ENCODE peak calls at places on chromosome 12, in seven cellular contexts. One of them, this sample, is unnamed.

GRCh38 chr12:66500094-66500493 is 178.8 kb downstream of the GRIP1 start:
- DNase-seq in NCI-H446: no peak
- DNase-seq in HTR-8/SVneo: no peak
- DNase-seq in Right ventricle myocardium inferior: no peak
- DNase-seq in NCI-H2081 treated with DMSO at 0.1 percent for 48 hours: no peak
- DNase-seq in EL: no peak
- DNase-seq in stimulated activated CD4-positive, alpha-beta T cell treated with anti-CD3 and anti-CD28 coated beads, Interleukin-15, amount 100 ng/mL, for 24 hours: no peak
- DNase-seq in this sample: no peak

GRCh38 chr12:68176252-68176651 is 16.7 kb upstream of the IFNG start:
- DNase-seq in NCI-H446: no peak
- DNase-seq in HTR-8/SVneo: no peak
- DNase-seq in Right ventricle myocardium inferior: no peak
- DNase-seq in NCI-H2081 treated with DMSO at 0.1 percent for 48 hours: no peak
- DNase-seq in EL: no peak
- DNase-seq in stimulated activated CD4-positive, alpha-beta T cell treated with anti-CD3 and anti-CD28 coated beads, Interleukin-15, amount 100 ng/mL, for 24 hours: no peak
- DNase-seq in this sample: no peak

GRCh38 chr12:12776261-12776660 is 9.2 kb upstream of the APOLD1 start:
- DNase-seq in NCI-H446: no peak
- DNase-seq in HTR-8/SVneo: no peak
- DNase-seq in Right ventricle myocardium inferior: no peak
- DNase-seq in NCI-H2081 treated with DMSO at 0.1 percent for 48 hours: peak
- DNase-seq in EL: no peak
- DNase-seq in stimulated activated CD4-positive, alpha-beta T cell treated with anti-CD3 and anti-CD28 coated beads, Interleukin-15, amount 100 ng/mL, for 24 hours: no peak
- DNase-seq in this sample: no peak

GRCh38 chr12:13211859-13212664 is 15.5 kb downstream of the EMP1 start:
- DNase-seq in NCI-H446: peak
- DNase-seq in HTR-8/SVneo: no peak
- DNase-seq in Right ventricle myocardium inferior: no peak
- DNase-seq in NCI-H2081 treated with DMSO at 0.1 percent for 48 hours: peak
- DNase-seq in EL: peak
- DNase-seq in stimulated activated CD4-positive, alpha-beta T cell treated with anti-CD3 and anti-CD28 coated beads, Interleukin-15, amount 100 ng/mL, for 24 hours: peak
- DNase-seq in this sample: no peak

GRCh38 chr12:3489057-3489456 is 1.9 kb upstream of the PRMT8 start:
- DNase-seq in NCI-H446: no peak
- DNase-seq in HTR-8/SVneo: no peak
- DNase-seq in Right ventricle myocardium inferior: no peak
- DNase-seq in NCI-H2081 treated with DMSO at 0.1 percent for 48 hours: no peak
- DNase-seq in EL: peak
- DNase-seq in stimulated activated CD4-positive, alpha-beta T cell treated with anti-CD3 and anti-CD28 coated beads, Interleukin-15, amount 100 ng/mL, for 24 hours: no peak
- DNase-seq in this sample: no peak

GRCh38 chr12:114682920-114683708 is 861 bp downstream of the TBX3 start:
- DNase-seq in NCI-H446: no peak
- DNase-seq in HTR-8/SVneo: no peak
- DNase-seq in Right ventricle myocardium inferior: no peak
- DNase-seq in NCI-H2081 treated with DMSO at 0.1 percent for 48 hours: no peak
- DNase-seq in EL: no peak
- DNase-seq in stimulated activated CD4-positive, alpha-beta T cell treated with anti-CD3 and anti-CD28 coated beads, Interleukin-15, amount 100 ng/mL, for 24 hours: no peak
- DNase-seq in this sample: peak

GRCh38 chr12:109762673-109763191 is 49.1 kb downstream of the FAM222A start:
- DNase-seq in NCI-H446: no peak
- DNase-seq in HTR-8/SVneo: no peak
- DNase-seq in Right ventricle myocardium inferior: no peak
- DNase-seq in NCI-H2081 treated with DMSO at 0.1 percent for 48 hours: no peak
- DNase-seq in EL: no peak
- DNase-seq in stimulated activated CD4-positive, alpha-beta T cell treated with anti-CD3 and anti-CD28 coated beads, Interleukin-15, amount 100 ng/mL, for 24 hours: no peak
- DNase-seq in this sample: peak

GRCh38 chr12:79086546-79086945 is 222.0 kb downstream of the SYT1 start:
- DNase-seq in NCI-H446: no peak
- DNase-seq in HTR-8/SVneo: no peak
- DNase-seq in Right ventricle myocardium inferior: no peak
- DNase-seq in NCI-H2081 treated with DMSO at 0.1 percent for 48 hours: no peak
- DNase-seq in EL: no peak
- DNase-seq in stimulated activated CD4-positive, alpha-beta T cell treated with anti-CD3 and anti-CD28 coated beads, Interleukin-15, amount 100 ng/mL, for 24 hours: no peak
- DNase-seq in this sample: no peak

GRCh38 chr12:101424620-101425019 is 17.0 kb upstream of the ARL1 start:
- DNase-seq in NCI-H446: no peak
- DNase-seq in HTR-8/SVneo: no peak
- DNase-seq in Right ventricle myocardium inferior: no peak
- DNase-seq in NCI-H2081 treated with DMSO at 0.1 percent for 48 hours: no peak
- DNase-seq in EL: no peak
- DNase-seq in stimulated activated CD4-positive, alpha-beta T cell treated with anti-CD3 and anti-CD28 coated beads, Interleukin-15, amount 100 ng/mL, for 24 hours: no peak
- DNase-seq in this sample: no peak

GRCh38 chr12:108752387-108752786 is 21.1 kb upstream of the CORO1C start:
- DNase-seq in NCI-H446: peak
- DNase-seq in HTR-8/SVneo: no peak
- DNase-seq in Right ventricle myocardium inferior: no peak
- DNase-seq in NCI-H2081 treated with DMSO at 0.1 percent for 48 hours: no peak
- DNase-seq in EL: no peak
- DNase-seq in stimulated activated CD4-positive, alpha-beta T cell treated with anti-CD3 and anti-CD28 coated beads, Interleukin-15, amount 100 ng/mL, for 24 hours: no peak
- DNase-seq in this sample: peak

GRCh38 chr12:100229036-100229635 is 28.5 kb downstream of the ACTR6 start:
- DNase-seq in NCI-H446: peak
- DNase-seq in HTR-8/SVneo: peak
- DNase-seq in Right ventricle myocardium inferior: no peak
- DNase-seq in NCI-H2081 treated with DMSO at 0.1 percent for 48 hours: no peak
- DNase-seq in EL: peak
- DNase-seq in stimulated activated CD4-positive, alpha-beta T cell treated with anti-CD3 and anti-CD28 coated beads, Interleukin-15, amount 100 ng/mL, for 24 hours: no peak
- DNase-seq in this sample: no peak

GRCh38 chr12:29562167-29562776 is 64.8 kb upstream of the OVCH1 start:
- DNase-seq in NCI-H446: no peak
- DNase-seq in HTR-8/SVneo: no peak
- DNase-seq in Right ventricle myocardium inferior: no peak
- DNase-seq in NCI-H2081 treated with DMSO at 0.1 percent for 48 hours: no peak
- DNase-seq in EL: peak
- DNase-seq in stimulated activated CD4-positive, alpha-beta T cell treated with anti-CD3 and anti-CD28 coated beads, Interleukin-15, amount 100 ng/mL, for 24 hours: no peak
- DNase-seq in this sample: no peak

GRCh38 chr12:11778703-11779102 is 129.2 kb downstream of the ETV6 start:
- DNase-seq in NCI-H446: no peak
- DNase-seq in HTR-8/SVneo: no peak
- DNase-seq in Right ventricle myocardium inferior: no peak
- DNase-seq in NCI-H2081 treated with DMSO at 0.1 percent for 48 hours: no peak
- DNase-seq in EL: no peak
- DNase-seq in stimulated activated CD4-positive, alpha-beta T cell treated with anti-CD3 and anti-CD28 coated beads, Interleukin-15, amount 100 ng/mL, for 24 hours: no peak
- DNase-seq in this sample: no peak

GRCh38 chr12:95424271-95424994 is 49.5 kb upstream of the METAP2 start:
- DNase-seq in NCI-H446: no peak
- DNase-seq in HTR-8/SVneo: no peak
- DNase-seq in Right ventricle myocardium inferior: no peak
- DNase-seq in NCI-H2081 treated with DMSO at 0.1 percent for 48 hours: no peak
- DNase-seq in EL: no peak
- DNase-seq in stimulated activated CD4-positive, alpha-beta T cell treated with anti-CD3 and anti-CD28 coated beads, Interleukin-15, amount 100 ng/mL, for 24 hours: no peak
- DNase-seq in this sample: no peak

GRCh38 chr12:1839956-1840550 is 19.7 kb downstream of the LRTM2 start:
- DNase-seq in NCI-H446: no peak
- DNase-seq in HTR-8/SVneo: no peak
- DNase-seq in Right ventricle myocardium inferior: no peak
- DNase-seq in NCI-H2081 treated with DMSO at 0.1 percent for 48 hours: no peak
- DNase-seq in EL: no peak
- DNase-seq in stimulated activated CD4-positive, alpha-beta T cell treated with anti-CD3 and anti-CD28 coated beads, Interleukin-15, amount 100 ng/mL, for 24 hours: no peak
- DNase-seq in this sample: no peak

This sample was measured in kidney.